ENCODE peak calls at places on chromosomes 4 and X, in eight cellular contexts. R, F, V, S, P, Y, C and N are unnamed samples.

GRCh38 chrX:15235001-15235400 is 34.9 kb downstream of the ASB9 start:
- DNase-seq in C (no peak), F (no peak), P (no peak), R (no peak), S (no peak), V (no peak), Y (no peak), N (no peak)

GRCh38 chrX:46683023-46683422 is 75.9 kb downstream of the SLC9A7 start:
- DNase-seq in V (no peak), F (peak; percentile 12), C (peak; percentile 22), S (no peak), R (peak; percentile 34), Y (no peak), P (no peak), N (no peak)

GRCh38 chrX:49191033-49191871 is 5.1 kb upstream of the PRICKLE3 start:
- DNase-seq in V (peak; percentile 75), Y (peak; percentile 88), P (peak; percentile 90), R (peak; percentile 97), C (peak; percentile 100), S (peak; percentile 94), F (peak; percentile 91), N (peak; percentile 87)

GRCh38 chr4:137310593-137311490 is 221.5 kb downstream of the PCDH18 start:
- DNase-seq in Y (no peak), F (no peak), V (no peak), R (peak; percentile 85), C (peak; percentile 91), S (no peak), P (no peak), N (no peak)

GRCh38 chr4:88592600-88593448 is 544 bp downstream of the HERC3 start:
- DNase-seq in P (peak; percentile 84), Y (peak; percentile 78), V (peak; percentile 46), S (peak; percentile 85), C (peak; percentile 68), R (peak; percentile 93), F (peak; percentile 83), N (peak; percentile 88)

GRCh38 chr4:5524451-5524850 is 183.9 kb downstream of the EVC2 start:
- DNase-seq in P (no peak), S (no peak), F (no peak), V (no peak), C (no peak), Y (no peak), R (no peak), N (no peak)

GRCh38 chrX:123920065-123920785 is 41.3 kb upstream of the STAG2 start:
- DNase-seq in C (peak; percentile 84), V (no peak), R (peak; percentile 75), S (no peak), P (no peak), Y (no peak), F (no peak), N (no peak)

GRCh38 chr4:82284475-82284857 is 89.3 kb downstream of the HNRNPD start:
- DNase-seq in R (no peak), V (no peak), S (no peak), F (no peak), Y (no peak), C (no peak), P (no peak), N (no peak)

GRCh38 chr4:159096434-159096833 is 6.4 kb upstream of the RAPGEF2 start:
- DNase-seq in V (no peak), S (no peak), Y (no peak), F (no peak), R (no peak), P (no peak), C (no peak), N (no peak)

GRCh38 chr4:123399638-123400358 is 3.2 kb downstream of the SPRY1 start:
- DNase-seq in P (no peak), F (no peak), R (peak; percentile 50), C (no peak), V (no peak), S (no peak), Y (no peak), N (peak; percentile 37)

GRCh38 chr4:89316931-89317366 is 9.3 kb upstream of the GPRIN3 start:
- DNase-seq in V (no peak), Y (no peak), P (no peak), S (no peak), R (peak; percentile 76), F (no peak), C (peak; percentile 16), N (no peak)

GRCh38 chr4:183383606-183384005 is 60.8 kb upstream of the CDKN2AIP start:
- DNase-seq in C (no peak), P (no peak), R (no peak), V (no peak), F (no peak), Y (no peak), S (no peak), N (no peak)

GRCh38 chr4:101604976-101605375 is 185.6 kb upstream of the BANK1 start:
- DNase-seq in C (no peak), R (no peak), P (no peak), S (no peak), V (no peak), Y (no peak), F (no peak), N (no peak)

GRCh38 chr4:15239866-15240265 is 188.0 kb upstream of the C1QTNF7 start:
- DNase-seq in F (no peak), S (no peak), P (no peak), C (peak; percentile 32), Y (no peak), R (no peak), V (no peak), N (no peak)

GRCh38 chr4:100722866-100723459 is 205.1 kb upstream of the EMCN start:
- DNase-seq in S (no peak), R (no peak), F (no peak), Y (no peak), V (no peak), P (no peak), C (no peak), N (no peak)

GRCh38 chr4:155248002-155248896 is 39.8 kb downstream of the NPY2R start:
- DNase-seq in R (no peak), S (no peak), V (no peak), C (no peak), F (no peak), P (no peak), Y (no peak), N (no peak)

GRCh38 chr4:150581206-150581605 is 745 bp upstream of the MAB21L2 start:
- DNase-seq in C (no peak), P (no peak), Y (no peak), R (no peak), S (no peak), V (no peak), F (no peak), N (no peak)

GRCh38 chr4:150579591-150580234 is 2.2 kb upstream of the MAB21L2 start:
- DNase-seq in V (no peak), F (no peak), Y (no peak), P (no peak), C (peak; percentile 43), S (no peak), R (peak; percentile 66), N (peak; percentile 18)

GRCh38 chr4:150578745-150579470 is 3.0 kb upstream of the MAB21L2 start:
- DNase-seq in C (peak; percentile 57), R (peak; percentile 36), S (no peak), V (no peak), Y (no peak), F (no peak), P (no peak), N (no peak)

GRCh38 chr4:150581611-150582010 is 340 bp upstream of the MAB21L2 start:
- DNase-seq in F (peak; percentile 10), S (no peak), R (no peak), Y (no peak), C (peak; percentile 94), V (no peak), P (no peak), N (no peak)

GRCh38 chr4:150580244-150580643 is 1.7 kb upstream of the MAB21L2 start:
- DNase-seq in S (no peak), P (no peak), V (no peak), C (no peak), R (no peak), Y (no peak), F (no peak), N (no peak)
- H3K27me3 ChIP-seq in S (no peaks in the 10 kb centered on the region), P (no peaks in the 10 kb centered on the region), V (no peaks in the 10 kb centered on the region), C (no peaks in the 10 kb centered on the region), R (no peaks in the 10 kb centered on the region), Y (no peaks in the 10 kb centered on the region), F (no peaks in the 10 kb centered on the region), N (no peaks in the 10 kb centered on the region)

GRCh38 chr4:69742596-69742995 is 17.8 kb downstream of the SULT1B1 start:
- DNase-seq in R (no peak), V (no peak), S (no peak), P (no peak), Y (no peak), C (no peak), F (no peak), N (peak; percentile 42)
- H3K4me3 ChIP-seq in R (no peak overlapping the region), V (no peak overlapping the region), S (no peak overlapping the region), P (no peak overlapping the region), Y (no peak overlapping the region), C (no peak overlapping the region), F (no peak overlapping the region), N (no peak overlapping the region)

GRCh38 chr4:77010841-77011354 is 61.3 kb downstream of the SEPTIN11 start:
- DNase-seq in C (peak; percentile 86), V (no peak), R (peak; percentile 86), P (no peak), S (no peak), F (no peak), Y (no peak), N (no peak)
- H3K4me1 ChIP-seq in C (peaks cover 27% of the 10 kb centered on the region), V (peaks cover 4% of the 10 kb centered on the region), R (peaks cover 82% of the 10 kb centered on the region), P (peaks cover 53% of the 10 kb centered on the region), S (peaks cover 15% of the 10 kb centered on the region), F (peaks cover 43% of the 10 kb centered on the region), Y (peaks cover 49% of the 10 kb centered on the region), N (no peaks in the 10 kb centered on the region)

GRCh38 chrX:150362599-150363481 is at the start of gene MAMLD1:
- DNase-seq in Y (peak; percentile 50), S (peak; percentile 68), F (peak; percentile 64), P (peak; percentile 70), V (no peak), R (peak; percentile 87), C (peak; percentile 84), N (peak; percentile 78)

GRCh38 chrX:150363561-150364346 is 637 bp downstream of the MAMLD1 start:
- DNase-seq in S (peak; percentile 35), P (no peak), V (no peak), R (peak; percentile 76), C (peak; percentile 29), Y (peak; percentile 10), F (peak; percentile 8), N (peak; percentile 63)

GRCh38 chrX:150360331-150360730 is 2.8 kb upstream of the MAMLD1 start:
- DNase-seq in V (no peak), R (no peak), F (no peak), Y (no peak), S (no peak), C (no peak), P (no peak), N (no peak)

GRCh38 chrX:150361070-150361776 is 1.9 kb upstream of the MAMLD1 start:
- DNase-seq in S (no peak), C (peak; percentile 26), V (no peak), R (peak; percentile 16), F (peak; percentile 14), Y (peak; percentile 16), P (no peak), N (no peak)

DNA sequence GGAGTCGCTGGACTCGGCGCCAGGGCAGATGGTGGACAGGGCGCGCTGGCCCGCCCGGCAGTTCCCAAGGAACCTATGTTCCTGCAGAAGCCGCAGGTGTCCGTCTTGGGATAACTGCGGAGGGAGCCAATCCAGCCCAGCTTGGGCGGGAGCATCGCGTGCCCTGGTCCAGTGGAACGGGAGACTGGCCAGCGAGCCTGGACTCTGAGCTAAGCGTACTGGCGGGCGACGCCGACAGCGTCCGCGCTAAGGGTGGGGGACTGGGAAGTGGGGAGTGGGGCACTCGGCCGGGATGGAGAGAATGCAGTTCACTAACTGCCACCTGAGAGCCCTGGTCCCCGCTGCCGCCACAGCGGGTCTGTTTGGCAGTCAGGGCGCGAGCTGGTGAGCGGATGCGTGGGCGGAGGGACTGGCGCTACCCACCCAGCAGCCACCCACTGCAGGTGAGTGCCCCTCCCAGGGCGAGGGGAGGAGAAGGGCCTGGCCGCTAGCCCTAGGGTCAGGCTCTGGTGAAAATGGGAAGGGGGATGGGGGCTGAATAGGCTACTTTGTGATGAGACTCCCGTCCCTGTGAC is 1.3 kb upstream of the MAMLD1 start:
- DNase-seq in V (no peak), R (peak; percentile 66), S (peak; percentile 25), Y (peak; percentile 12), C (peak; percentile 29), P (no peak), F (peak; percentile 31), N (peak; percentile 53)
- H3K27me3 ChIP-seq in V (peaks cover 26% of the 10 kb centered on the region), R (no peaks in the 10 kb centered on the region), S (peaks cover 5% of the 10 kb centered on the region), Y (no peaks in the 10 kb centered on the region), C (no peaks in the 10 kb centered on the region), P (peaks cover 28% of the 10 kb centered on the region), F (no peaks in the 10 kb centered on the region), N (no peaks in the 10 kb centered on the region)